ENCODE peak calls at places on chromosomes 7 and 10, in six cellular contexts. D is EH; S is stimulated activated CD4-positive, alpha-beta T cell treated with anti-CD3 and anti-CD28 coated beads, Interleukin-1b, Interleukin-23, amount 100 ng/mL, for 24 hours; H is A172; A is ELR; J is HCT116. N is an unnamed sample.

GRCh38 chr10:1190052-1190395 is 133.8 kb downstream of the WDR37 start:
- DNase-seq in A (no peak), S (no peak), D (no peak), H (no peak), J (no peak), N (no peak)

GRCh38 chr7:90210925-90211324 is 615 bp upstream of the STEAP2 start:
- DNase-seq in S (no peak), H (no peak), D (no peak), J (no peak), A (no peak), N (no peak)

GRCh38 chr7:51010534-51010933 is 227.8 kb upstream of the GRB10 start:
- DNase-seq in A (no peak), H (peak; percentile 70), S (no peak), J (no peak), D (no peak), N (no peak)

GRCh38 chr7:11959121-11959520 is 127.1 kb upstream of the THSD7A start:
- DNase-seq in S (no peak), A (no peak), D (no peak), J (no peak), H (no peak), N (no peak)

GRCh38 chr7:44060948-44061644 is 4.3 kb downstream of the PGAM2 start:
- DNase-seq in H (no peak), J (no peak), S (no peak), D (no peak), A (no peak), N (no peak)

GRCh38 chr7:32056767-32057166 is 13.4 kb downstream of the PDE1C start:
- DNase-seq in J (no peak), S (no peak), H (no peak), D (no peak), A (no peak), N (no peak)

GRCh38 chr7:131034166-131034881 is 293.4 kb upstream of the MKLN1 start:
- DNase-seq in S (no peak), A (no peak), D (no peak), J (no peak), H (no peak), N (no peak)

GRCh38 chr10:92363498-92363897 is 72.5 kb downstream of the MARCHF5 start:
- DNase-seq in J (no peak), A (no peak), S (no peak), D (no peak), H (no peak), N (no peak)

GRCh38 chr7:27096756-27097514 is 1.1 kb upstream of the HOXA1 start:
- DNase-seq in D (peak; percentile 70), A (peak; percentile 73), H (no peak), J (no peak), S (no peak), N (no peak)

GRCh38 chr10:72308320-72308987 is 34.7 kb downstream of the DDIT4 start:
- DNase-seq in S (no peak), D (peak; percentile 79), A (peak; percentile 93), J (peak; percentile 82), H (peak; percentile 92), N (no peak)

GRCh38 chr7:140025814-140026433 is 36.8 kb downstream of the PARP12 start:
- DNase-seq in S (no peak), A (no peak), D (no peak), H (no peak), J (no peak), N (no peak)

GRCh38 chr7:129315916-129316315 is 91.1 kb downstream of the AHCYL2 start:
- DNase-seq in H (no peak), D (no peak), S (no peak), J (no peak), A (no peak), N (no peak)

GRCh38 chr10:27207350-27207749 is 33.2 kb downstream of the ACBD5 start:
- DNase-seq in J (no peak), H (no peak), D (peak; percentile 2), A (no peak), S (no peak), N (no peak)

GRCh38 chr7:146635200-146636032 is 518.8 kb downstream of the CNTNAP2 start:
- DNase-seq in J (no peak), A (no peak), D (no peak), S (no peak), H (no peak), N (no peak)

GRCh38 chr7:5661941-5662340 is 119.5 kb downstream of the RNF216 start:
- DNase-seq in S (no peak), J (no peak), D (no peak), A (no peak), H (no peak), N (no peak)

GRCh38 chr10:82213784-82214183 is 338.8 kb downstream of the NRG3 start:
- DNase-seq in A (no peak), J (no peak), S (no peak), H (no peak), D (no peak), N (no peak)

GRCh38 chr7:149625339-149625946 is 127.8 kb upstream of the ZNF746 start:
- DNase-seq in A (peak; percentile 64), S (no peak), J (peak; percentile 42), H (no peak), D (peak; percentile 64), N (peak; percentile 16)

GRCh38 chr10:26662864-26663263 is 34.6 kb upstream of the PDSS1 start:
- DNase-seq in H (no peak), S (no peak), J (no peak), A (no peak), D (no peak), N (no peak)

GRCh38 chr7:81774496-81774895 is 4.6 kb upstream of the HGF start:
- DNase-seq in A (peak; percentile 3), H (no peak), J (no peak), D (no peak), S (no peak), N (no peak)

GRCh38 chr7:38319873-38320272 is 46.4 kb upstream of the TARP start:
- DNase-seq in A (no peak), D (no peak), S (no peak), J (no peak), H (no peak), N (no peak)

GRCh38 chr10:28072573-28072972 is 73.7 kb upstream of the ODAD2 start:
- DNase-seq in S (no peak), J (no peak), D (peak; percentile 81), H (peak; percentile 84), A (peak; percentile 81), N (peak; percentile 85)

GRCh38 chr10:20007426-20007825 is 191.2 kb downstream of the PLXDC2 start:
- DNase-seq in J (no peak), H (no peak), S (no peak), A (no peak), D (no peak), N (no peak)

GRCh38 chr7:65239707-65240352 is 133.8 kb upstream of the ZNF92 start:
- DNase-seq in D (no peak), J (no peak), H (peak; percentile 45), A (peak; percentile 4), S (no peak), N (peak; percentile 13)

GRCh38 chr7:5582532-5582935 is 158.9 kb upstream of the TNRC18 start:
- DNase-seq in H (no peak), D (no peak), J (no peak), S (no peak), A (no peak), N (no peak)

GRCh38 chr7:134789967-134790685 is 10.7 kb downstream of the CALD1 start:
- DNase-seq in A (no peak), S (no peak), H (no peak), J (no peak), D (peak; percentile 84), N (no peak)

GRCh38 chr10:61140765-61141392 is 196.9 kb upstream of the RHOBTB1 start:
- DNase-seq in J (peak; percentile 57), S (no peak), H (peak; percentile 64), A (peak; percentile 64), D (peak; percentile 71), N (peak; percentile 51)

GRCh38 chr7:47647213-47647985 is 65.5 kb upstream of the TNS3 start:
- DNase-seq in S (no peak), J (no peak), A (no peak), D (no peak), H (no peak), N (no peak)

GRCh38 chr10:101282937-101283336 is 53.7 kb upstream of the LBX1 start:
- DNase-seq in S (no peak), D (no peak), H (no peak), A (no peak), J (no peak), N (no peak)

GRCh38 chr7:32161708-32162107 is 91.5 kb upstream of the PDE1C start:
- DNase-seq in H (peak; percentile 98), D (peak; percentile 98), S (no peak), J (no peak), A (peak; percentile 82), N (peak; percentile 79)

GRCh38 chr10:76899490-76899889 is 738.1 kb downstream of the KCNMA1 start:
- DNase-seq in H (no peak), S (no peak), A (no peak), D (peak; percentile 57), J (no peak), N (no peak)

GRCh38 chr10:48470893-48471805 is 133.7 kb downstream of the ARHGAP22 start:
- DNase-seq in A (peak; percentile 59), H (peak; percentile 28), J (no peak), S (no peak), D (peak; percentile 55), N (no peak)

GRCh38 chr10:30417301-30417700 is 16.7 kb upstream of the MAP3K8 start:
- DNase-seq in S (no peak), D (no peak), J (no peak), H (no peak), A (no peak), N (no peak)

GRCh38 chr10:3277566-3277965 is 105.0 kb upstream of the PITRM1 start:
- DNase-seq in H (no peak), D (no peak), A (no peak), J (no peak), S (no peak), N (no peak)

GRCh38 chr7:41385996-41386395 is 316.9 kb downstream of the INHBA start:
- DNase-seq in S (no peak), A (peak; percentile 42), D (peak; percentile 12), H (no peak), J (no peak), N (peak; percentile 15)

GRCh38 chr7:157278791-157279678 is 57.8 kb upstream of the DNAJB6 start:
- DNase-seq in A (no peak), D (peak; percentile 29), H (no peak), J (no peak), S (no peak), N (no peak)

GRCh38 chr10:44756235-44756634 is 154.9 kb upstream of the TMEM72 start:
- DNase-seq in J (no peak), A (peak; percentile 95), S (no peak), D (peak; percentile 91), H (peak; percentile 87), N (peak; percentile 74)

GRCh38 chr7:193538-194256 is 1.3 kb downstream of the FAM20C start:
- DNase-seq in A (peak; percentile 41), D (peak; percentile 23), S (no peak), H (no peak), J (no peak), N (no peak)